ENCODE peak calls at places on chromosomes 13 and 19, in nine cellular contexts. S is heart left ventricle, P is A549, V is fibroblast of lung, T is mesendoderm, J is A673, A is stomach, D is GM23248, O is endothelial cell of umbilical vein. H is an unnamed sample.
A peak's percentile ranks its signal among the peaks of the same experiment; 100 is the strongest.

GRCh38 chr13:73060251-73061160 is 1.7 kb downstream of the KLF5 start:
- DNase-seq in D (peak; percentile 90), S (peak; percentile 27), P (no peak), A (no peak), T (peak; percentile 74), O (peak; percentile 24), J (peak; percentile 23), V (peak; percentile 86), H (no peak)

GRCh38 chr13:96780105-96780504 is 214.2 kb downstream of the OXGR1 start:
- DNase-seq in D (peak; percentile 21), O (no peak), P (no peak), J (no peak), S (no peak), V (no peak), T (no peak), A (no peak), H (no peak)

GRCh38 chr19:49486710-49487276 is 615 bp upstream of the RPL13A start:
- DNase-seq in S (no peak), T (no peak), O (no peak), D (no peak), P (no peak), V (no peak), J (no peak), A (no peak), H (no peak)

GRCh38 chr19:49850487-49851342 is at the start of gene PTOV1:
- DNase-seq in D (peak; percentile 97), V (peak; percentile 86), J (peak; percentile 96), S (peak; percentile 92), A (peak; percentile 94), P (peak; percentile 97), T (peak; percentile 96), O (peak; percentile 91), H (no peak)

GRCh38 chr19:58252102-58252685 is 23.5 kb downstream of the ZNF544 start:
- DNase-seq in T (peak; percentile 75), A (no peak), J (no peak), D (no peak), V (peak; percentile 21), S (no peak), O (no peak), P (no peak), H (no peak)

GRCh38 chr19:5805465-5806132 is 732 bp downstream of the NRTN start:
- DNase-seq in J (peak; percentile 85), V (peak; percentile 25), T (peak; percentile 87), P (peak; percentile 81), O (peak; percentile 34), A (peak; percentile 88), D (peak; percentile 71), S (peak; percentile 54), H (no peak)

GRCh38 chr13:26872444-26873173 is 112.0 kb upstream of the GPR12 start:
- DNase-seq in O (peak; percentile 29), A (peak; percentile 29), P (peak; percentile 8), S (peak; percentile 27), V (no peak), D (peak; percentile 72), T (peak; percentile 70), J (peak; percentile 58), H (no peak)

GRCh38 chr19:33758541-33759013 is 38.1 kb upstream of the KCTD15 start:
- DNase-seq in S (no peak), T (no peak), D (no peak), P (no peak), V (peak; percentile 25), J (no peak), A (no peak), O (no peak), H (no peak)

GRCh38 chr13:49690133-49690989 is 925 bp downstream of the EBPL start:
- DNase-seq in S (no peak), V (peak; percentile 68), J (peak; percentile 50), A (peak; percentile 35), P (peak; percentile 36), O (peak; percentile 63), T (peak; percentile 3), D (peak; percentile 58), H (no peak)

GRCh38 chr13:101875717-101876393 is 423.4 kb downstream of the ITGBL1 start:
- DNase-seq in J (peak; percentile 39), P (no peak), O (no peak), D (peak; percentile 12), T (peak; percentile 36), V (peak; percentile 89), S (peak; percentile 15), A (no peak), H (no peak)

GRCh38 chr13:85486663-85487062 is 312.6 kb downstream of the SLITRK6 start:
- DNase-seq in A (no peak), O (no peak), S (no peak), D (no peak), J (no peak), P (no peak), T (peak; percentile 10), V (peak; percentile 21), H (no peak)

GRCh38 chr19:37997911-37998344 is 90.9 kb downstream of the SIPA1L3 start:
- DNase-seq in J (peak; percentile 29), T (no peak), V (peak; percentile 98), A (no peak), P (peak; percentile 72), O (peak; percentile 83), D (peak; percentile 96), S (no peak), H (no peak)

DNA sequence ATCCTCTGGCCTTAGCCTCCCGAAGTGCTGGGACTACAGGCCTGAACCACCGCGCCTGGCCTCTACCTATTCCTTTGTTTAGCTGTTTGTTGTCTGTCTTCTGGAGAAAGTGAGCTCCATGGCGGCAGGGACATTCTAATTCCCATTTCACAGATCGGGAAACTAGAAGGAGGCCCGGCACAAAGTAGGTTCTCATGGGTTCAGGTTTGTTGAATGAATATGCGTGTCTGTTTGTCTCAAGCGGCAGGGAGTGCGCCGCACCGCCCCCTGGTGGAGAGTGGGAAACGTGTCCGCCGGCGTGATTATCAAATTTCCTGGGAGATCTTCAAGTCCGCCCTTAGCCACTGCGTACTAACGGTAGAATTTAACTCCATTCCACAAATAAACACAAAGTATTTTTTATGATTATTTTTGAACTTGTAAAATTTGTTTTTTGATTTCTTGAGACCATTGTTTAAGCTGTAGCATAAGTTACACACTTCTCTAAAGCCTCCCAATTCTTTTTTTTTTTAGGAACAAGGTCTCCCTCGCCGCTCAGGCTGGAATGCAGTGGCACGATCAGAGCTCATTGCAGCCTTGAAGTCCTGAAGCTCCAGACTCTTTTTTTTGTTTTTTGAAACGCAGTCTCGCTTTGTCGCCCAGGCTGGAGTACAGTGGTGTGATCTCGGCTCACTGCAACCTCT is 8.9 kb upstream of the CCDC9 start:
- DNase-seq in A (peak; percentile 85), J (peak; percentile 83), V (peak; percentile 56), T (peak; percentile 83), O (peak; percentile 74), D (peak; percentile 81), P (peak; percentile 73), S (peak; percentile 74), H (no peak)
- H3K4me1 ChIP-seq in A (peaks cover 19% of the 10 kb centered on the region), J (peaks cover 15% of the 10 kb centered on the region), V (peaks cover 3% of the 10 kb centered on the region), T (peaks cover 2% of the 10 kb centered on the region), O (peaks cover 9% of the 10 kb centered on the region), D (peaks cover 7% of the 10 kb centered on the region), P (peaks cover 22% of the 10 kb centered on the region), S (peaks cover 13% of the 10 kb centered on the region), H (peaks cover 26% of the 10 kb centered on the region)

GRCh38 chr13:99363949-99364348 is 56.8 kb upstream of the GPR183 start:
- DNase-seq in P (no peak), A (no peak), J (no peak), S (no peak), T (no peak), V (no peak), O (no peak), D (no peak), H (no peak)
- H3K4me1 ChIP-seq in P (no peaks in the 10 kb centered on the region), A (no peaks in the 10 kb centered on the region), J (no peaks in the 10 kb centered on the region), S (no peaks in the 10 kb centered on the region), T (peaks cover 7% of the 10 kb centered on the region), V (no peaks in the 10 kb centered on the region), O (no peaks in the 10 kb centered on the region), D (no peaks in the 10 kb centered on the region), H (no peaks in the 10 kb centered on the region)

DNA sequence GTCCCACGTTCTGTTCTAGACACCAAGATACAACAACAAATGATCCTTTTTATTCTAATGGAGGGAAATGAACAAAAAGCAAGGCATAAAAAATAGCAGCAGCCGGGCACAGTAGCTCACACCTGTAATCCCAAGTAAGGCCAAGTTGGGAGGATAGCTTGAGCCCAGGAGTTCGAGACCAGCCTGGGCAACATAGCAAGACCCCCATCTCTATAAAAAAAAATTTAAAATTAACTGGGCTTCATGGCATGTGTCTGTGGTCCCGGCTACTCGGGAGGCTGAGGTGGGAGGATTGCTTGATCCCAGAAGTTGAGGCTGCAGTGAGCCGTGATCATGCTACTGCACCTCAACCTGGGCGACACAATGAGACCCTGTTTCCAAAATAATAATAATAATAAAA is 1.0 kb downstream of the MIA start:
- DNase-seq in V (no peak), P (no peak), A (no peak), O (no peak), S (no peak), D (no peak), J (no peak), T (no peak), H (no peak)
- H3K4me1 ChIP-seq in V (peaks cover 11% of the 10 kb centered on the region), P (peaks cover 14% of the 10 kb centered on the region), A (peaks cover 15% of the 10 kb centered on the region), O (peaks cover 17% of the 10 kb centered on the region), S (peaks cover 5% of the 10 kb centered on the region), D (peaks cover 6% of the 10 kb centered on the region), J (peaks cover 12% of the 10 kb centered on the region), T (peaks cover 5% of the 10 kb centered on the region), H (peaks cover 15% of the 10 kb centered on the region)

GRCh38 chr19:43739419-43739818 is 15.3 kb downstream of the SMG9 start:
- DNase-seq in T (no peak), D (no peak), J (no peak), P (no peak), A (peak; percentile 76), O (no peak), S (no peak), V (no peak), H (no peak)
- H3K4me1 ChIP-seq in T (no peaks in the 10 kb centered on the region), D (peaks cover 6% of the 10 kb centered on the region), J (no peaks in the 10 kb centered on the region), P (peaks cover 28% of the 10 kb centered on the region), A (peaks cover 25% of the 10 kb centered on the region), O (peaks cover 3% of the 10 kb centered on the region), S (no peaks in the 10 kb centered on the region), V (peaks cover 7% of the 10 kb centered on the region), H (peaks cover 11% of the 10 kb centered on the region)

H was measured in vagina.